ENCODE peak calls at places on chromosomes 11 and 22, in five cellular contexts. One of them, this sample, is unnamed.
A peak's percentile ranks its signal among the peaks of the same experiment; 100 is the strongest.

GRCh38 chr11:128886401-128887119 is 4.6 kb upstream of the KCNJ5 start:
- DNase-seq in A549: peak; percentile 24
- DNase-seq in HepG2: no peak
- DNase-seq in K562: no peak
- DNase-seq in NB4: peak; percentile 66
- DNase-seq in this sample: no peak

GRCh38 chr11:37512156-37512780 is 914.2 kb upstream of the RAG2 start:
- DNase-seq in A549: no peak
- DNase-seq in NB4: no peak
- DNase-seq in K562: no peak
- DNase-seq in HepG2: no peak
- DNase-seq in this sample: no peak

GRCh38 chr11:42777776-42778175 is 534.0 kb upstream of the API5 start:
- DNase-seq in HepG2: no peak
- DNase-seq in K562: no peak
- DNase-seq in A549: no peak
- DNase-seq in NB4: no peak
- DNase-seq in this sample: no peak

GRCh38 chr11:117219995-117220394 is 11.9 kb downstream of the PCSK7 start:
- DNase-seq in HepG2: no peak
- DNase-seq in NB4: no peak
- DNase-seq in K562: peak; percentile 55
- DNase-seq in A549: no peak
- DNase-seq in this sample: no peak

GRCh38 chr11:67639438-67639859 is at the start of gene TBX10:
- DNase-seq in K562: no peak
- DNase-seq in NB4: no peak
- DNase-seq in HepG2: no peak
- DNase-seq in A549: no peak
- DNase-seq in this sample: no peak

GRCh38 chr22:19631899-19632670 is 82.2 kb upstream of the SEPTIN5 start:
- DNase-seq in K562: peak; percentile 95
- DNase-seq in NB4: peak; percentile 77
- DNase-seq in A549: peak; percentile 51
- DNase-seq in HepG2: peak; percentile 32
- DNase-seq in this sample: peak; percentile 53

GRCh38 chr11:122778148-122778547 is 60.2 kb upstream of the CRTAM start:
- DNase-seq in HepG2: no peak
- DNase-seq in K562: no peak
- DNase-seq in A549: no peak
- DNase-seq in NB4: no peak
- DNase-seq in this sample: peak; percentile 45

GRCh38 chr11:71086687-71087258 is 165.6 kb downstream of the SHANK2 start:
- DNase-seq in A549: peak; percentile 47
- DNase-seq in K562: peak; percentile 27
- DNase-seq in NB4: peak; percentile 34
- DNase-seq in HepG2: peak; percentile 34
- DNase-seq in this sample: no peak

GRCh38 chr11:93845181-93846092 is 5.0 kb downstream of the VSTM5 start:
- DNase-seq in NB4: no peak
- DNase-seq in K562: no peak
- DNase-seq in HepG2: no peak
- DNase-seq in A549: no peak
- DNase-seq in this sample: no peak

GRCh38 chr22:33210129-33210784 is 152.1 kb upstream of the SYN3 start:
- DNase-seq in A549: peak; percentile 41
- DNase-seq in HepG2: peak; percentile 47
- DNase-seq in NB4: peak; percentile 55
- DNase-seq in K562: peak; percentile 44
- DNase-seq in this sample: peak; percentile 4

GRCh38 chr11:110463153-110463552 is 33.4 kb downstream of the FDX1 start:
- DNase-seq in A549: peak; percentile 41
- DNase-seq in HepG2: no peak
- DNase-seq in NB4: peak; percentile 73
- DNase-seq in K562: peak; percentile 12
- DNase-seq in this sample: peak; percentile 39

GRCh38 chr11:14414470-14415461 is 55.8 kb upstream of the RRAS2 start:
- DNase-seq in A549: no peak
- DNase-seq in HepG2: no peak
- DNase-seq in K562: peak; percentile 49
- DNase-seq in NB4: no peak
- DNase-seq in this sample: no peak

GRCh38 chr11:118437736-118438125 is 1.4 kb downstream of the KMT2A start:
- DNase-seq in HepG2: peak; percentile 51
- DNase-seq in A549: no peak
- DNase-seq in K562: peak; percentile 63
- DNase-seq in NB4: peak; percentile 66
- DNase-seq in this sample: peak; percentile 45

GRCh38 chr11:61745796-61746653 is 6.4 kb upstream of the MYRF start:
- DNase-seq in A549: no peak
- DNase-seq in K562: no peak
- DNase-seq in HepG2: no peak
- DNase-seq in NB4: no peak
- DNase-seq in this sample: no peak

GRCh38 chr11:63920126-63920869 is 3.3 kb upstream of the RCOR2 start:
- DNase-seq in NB4: no peak
- DNase-seq in HepG2: peak; percentile 60
- DNase-seq in A549: no peak
- DNase-seq in K562: no peak
- DNase-seq in this sample: no peak

GRCh38 chr11:67646535-67647336 is 3.8 kb downstream of the ACY3 start:
- DNase-seq in K562: no peak
- DNase-seq in A549: no peak
- DNase-seq in HepG2: no peak
- DNase-seq in NB4: peak; percentile 91
- DNase-seq in this sample: no peak

GRCh38 chr11:119298726-119299125 is 18.2 kb downstream of the MCAM start:
- DNase-seq in K562: no peak
- DNase-seq in NB4: no peak
- DNase-seq in A549: no peak
- DNase-seq in HepG2: no peak
- DNase-seq in this sample: no peak

GRCh38 chr22:43183496-43184263 is 3.3 kb downstream of the TTLL12 start:
- DNase-seq in HepG2: peak; percentile 67
- DNase-seq in K562: peak; percentile 85
- DNase-seq in A549: no peak
- DNase-seq in NB4: peak; percentile 63
- DNase-seq in this sample: peak; percentile 72

GRCh38 chr11:126575849-126576248 is 220.4 kb downstream of the ST3GAL4 start:
- DNase-seq in NB4: no peak
- DNase-seq in A549: no peak
- DNase-seq in K562: no peak
- DNase-seq in HepG2: no peak
- DNase-seq in this sample: no peak

GRCh38 chr11:12363373-12363772 is 14.0 kb upstream of the PARVA start:
- DNase-seq in A549: no peak
- DNase-seq in K562: no peak
- DNase-seq in HepG2: no peak
- DNase-seq in NB4: no peak
- DNase-seq in this sample: no peak

GRCh38 chr11:67302571-67303131 is 679 bp upstream of the SSH3 start:
- DNase-seq in K562: no peak
- DNase-seq in NB4: peak; percentile 72
- DNase-seq in HepG2: no peak
- DNase-seq in A549: peak; percentile 62
- DNase-seq in this sample: no peak

GRCh38 chr22:48494256-48494967 is 1333.3 kb downstream of the BRD1 start:
- DNase-seq in K562: no peak
- DNase-seq in HepG2: no peak
- DNase-seq in NB4: no peak
- DNase-seq in A549: no peak
- DNase-seq in this sample: no peak

GRCh38 chr11:67438121-67438902 is 830 bp upstream of the PTPRCAP start:
- DNase-seq in HepG2: no peak
- DNase-seq in NB4: peak; percentile 92
- DNase-seq in A549: no peak
- DNase-seq in K562: no peak
- DNase-seq in this sample: no peak

GRCh38 chr11:122920579-122920978 is 38.0 kb downstream of the JHY start:
- DNase-seq in K562: no peak
- DNase-seq in A549: no peak
- DNase-seq in HepG2: no peak
- DNase-seq in NB4: no peak
- DNase-seq in this sample: no peak

GRCh38 chr11:111253630-111254029 is 8.1 kb downstream of the POU2AF2 start:
- DNase-seq in NB4: no peak
- DNase-seq in A549: no peak
- DNase-seq in HepG2: no peak
- DNase-seq in K562: no peak
- DNase-seq in this sample: no peak

GRCh38 chr11:74592063-74592440 is 330 bp upstream of the POLD3 start:
- DNase-seq in NB4: no peak
- DNase-seq in HepG2: no peak
- DNase-seq in K562: no peak
- DNase-seq in A549: no peak
- DNase-seq in this sample: no peak

GRCh38 chr22:24725736-24726135 is 48.8 kb downstream of the PIWIL3 start:
- DNase-seq in A549: no peak
- DNase-seq in K562: no peak
- DNase-seq in HepG2: no peak
- DNase-seq in NB4: no peak
- DNase-seq in this sample: no peak

GRCh38 chr11:126113515-126113957 is 50.9 kb upstream of the CDON start:
- DNase-seq in A549: peak; percentile 88
- DNase-seq in NB4: peak; percentile 43
- DNase-seq in HepG2: peak; percentile 84
- DNase-seq in K562: no peak
- DNase-seq in this sample: peak; percentile 92

GRCh38 chr11:131193101-131193501 is 177.3 kb upstream of the NTM start:
- DNase-seq in NB4: no peak
- DNase-seq in A549: no peak
- DNase-seq in K562: no peak
- DNase-seq in HepG2: no peak
- DNase-seq in this sample: no peak

GRCh38 chr11:70464509-70465361 is 66.4 kb downstream of the CTTN start:
- DNase-seq in HepG2: no peak
- DNase-seq in NB4: no peak
- DNase-seq in K562: no peak
- DNase-seq in A549: no peak
- DNase-seq in this sample: no peak

GRCh38 chr11:75337195-75337654 is 14.2 kb downstream of the ARRB1 start:
- DNase-seq in K562: no peak
- DNase-seq in HepG2: no peak
- DNase-seq in A549: peak; percentile 50
- DNase-seq in NB4: peak; percentile 74
- DNase-seq in this sample: peak; percentile 66

GRCh38 chr11:14907411-14908213 is 15.6 kb upstream of the CYP2R1 start:
- DNase-seq in K562: peak; percentile 62
- DNase-seq in HepG2: peak; percentile 71
- DNase-seq in A549: peak; percentile 61
- DNase-seq in NB4: peak; percentile 74
- DNase-seq in this sample: peak; percentile 42

GRCh38 chr22:29780781-29781676 is 13.9 kb downstream of the UQCR10 start:
- DNase-seq in A549: no peak
- DNase-seq in NB4: no peak
- DNase-seq in K562: peak; percentile 89
- DNase-seq in HepG2: peak; percentile 56
- DNase-seq in this sample: no peak
- TF ChIP-seq MYC in A549: no peak
- TF ChIP-seq MYC in NB4: no peak
- TF ChIP-seq MYC in K562: no peak
- TF ChIP-seq MYC in HepG2: no peak
- TF ChIP-seq MYC in this sample: no peak

GRCh38 chr11:134819026-134819425 is 407.0 kb upstream of the B3GAT1 start:
- DNase-seq in K562: no peak
- DNase-seq in A549: no peak
- DNase-seq in HepG2: no peak
- DNase-seq in NB4: no peak
- DNase-seq in this sample: no peak
- TF ChIP-seq MYC in K562: no peak
- TF ChIP-seq MYC in A549: no peak
- TF ChIP-seq MYC in HepG2: no peak
- TF ChIP-seq MYC in NB4: no peak
- TF ChIP-seq MYC in this sample: no peak

DNA sequence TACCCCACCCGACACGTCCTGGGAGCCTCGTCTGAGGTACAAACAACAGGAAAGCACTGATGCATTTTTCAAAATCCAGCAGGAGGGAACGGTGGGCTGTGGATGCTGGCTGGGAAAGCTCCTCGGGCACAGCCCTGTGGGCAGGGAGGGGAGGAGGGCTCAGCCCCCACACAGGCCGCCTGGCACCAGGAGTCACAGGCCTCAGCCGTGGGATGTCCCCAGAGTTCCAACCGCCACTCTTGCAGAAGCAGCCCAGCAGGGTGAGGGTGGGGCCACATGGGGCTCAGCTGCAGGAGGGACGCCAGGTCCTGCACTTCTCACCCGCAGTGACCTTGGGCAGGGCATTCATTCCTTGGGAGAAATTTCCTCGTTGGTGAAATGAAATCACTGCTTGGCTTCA is 274.6 kb downstream of the BRD1 start:
- DNase-seq in NB4: peak; percentile 24
- DNase-seq in HepG2: no peak
- DNase-seq in K562: no peak
- DNase-seq in A549: no peak
- DNase-seq in this sample: no peak
- TF ChIP-seq MYC in NB4: no peak
- TF ChIP-seq MYC in HepG2: no peak
- TF ChIP-seq MYC in K562: no peak
- TF ChIP-seq MYC in A549: no peak
- TF ChIP-seq MYC in this sample: no peak

GRCh38 chr22:44587004-44587793 is 89.2 kb upstream of the RTL6 start:
- DNase-seq in K562: no peak
- DNase-seq in A549: peak; percentile 11
- DNase-seq in HepG2: no peak
- DNase-seq in NB4: no peak
- DNase-seq in this sample: no peak

GRCh38 chr22:44588348-44588747 is 90.3 kb upstream of the RTL6 start:
- DNase-seq in NB4: no peak
- DNase-seq in K562: no peak
- DNase-seq in HepG2: no peak
- DNase-seq in A549: no peak
- DNase-seq in this sample: no peak

GRCh38 chr22:44585559-44586121 is 87.6 kb upstream of the RTL6 start:
- DNase-seq in K562: no peak
- DNase-seq in HepG2: no peak
- DNase-seq in A549: no peak
- DNase-seq in NB4: no peak
- DNase-seq in this sample: no peak

GRCh38 chr22:44587911-44588310 is 89.9 kb upstream of the RTL6 start:
- DNase-seq in K562: no peak
- DNase-seq in NB4: no peak
- DNase-seq in A549: no peak
- DNase-seq in HepG2: no peak
- DNase-seq in this sample: no peak

GRCh38 chr22:44586337-44586990 is 88.4 kb upstream of the RTL6 start:
- DNase-seq in A549: no peak
- DNase-seq in HepG2: no peak
- DNase-seq in K562: no peak
- DNase-seq in NB4: no peak
- DNase-seq in this sample: no peak
- TF ChIP-seq MYC in A549: no peak
- TF ChIP-seq MYC in HepG2: no peak
- TF ChIP-seq MYC in K562: no peak
- TF ChIP-seq MYC in NB4: no peak
- TF ChIP-seq MYC in this sample: no peak

GRCh38 chr11:69138265-69138664 is 17.5 kb upstream of the SMIM38 start:
- DNase-seq in A549: peak; percentile 60
- DNase-seq in K562: no peak
- DNase-seq in HepG2: no peak
- DNase-seq in NB4: no peak
- DNase-seq in this sample: no peak
- TF ChIP-seq MYC in A549: no peak
- TF ChIP-seq MYC in K562: no peak
- TF ChIP-seq MYC in HepG2: no peak
- TF ChIP-seq MYC in NB4: no peak
- TF ChIP-seq MYC in this sample: no peak